ENCODE peak calls at places on chromosome 5, in seven cellular contexts. P is LoVo; V is natural killer cell; G is naive thymus-derived CD8-positive, alpha-beta T cell; I is tibial nerve; W is HEK293T; J is activated CD4-positive, alpha-beta T cell treated with anti-CD3 and anti-CD28 coated beads for 48 hours. Z is an unnamed sample.

GRCh38 chr5:61916621-61917620 is 389.1 kb upstream of the KIF2A start:
- DNase-seq in P (no peak), V (no peak), G (no peak), I (no peak), W (no peak), J (no peak), Z (no peak)

GRCh38 chr5:151480859-151481258 is 33.5 kb downstream of the SLC36A1 start:
- DNase-seq in P (no peak), V (no peak), G (no peak), I (no peak), W (no peak), J (no peak), Z (no peak)

GRCh38 chr5:67095346-67095871 is 101.2 kb downstream of the CD180 start:
- DNase-seq in P (peak), V (no peak), G (no peak), I (peak), W (no peak), J (no peak), Z (peak)

GRCh38 chr5:136979131-136979530 is 520.0 kb downstream of the SPOCK1 start:
- DNase-seq in P (no peak), V (no peak), G (no peak), I (no peak), W (no peak), J (no peak), Z (no peak)

GRCh38 chr5:170283296-170283695 is 14.3 kb downstream of the LCP2 start:
- DNase-seq in P (no peak), V (no peak), G (no peak), I (no peak), W (no peak), J (no peak), Z (no peak)

GRCh38 chr5:112127856-112128255 is 291.2 kb downstream of the EPB41L4A start:
- DNase-seq in P (no peak), V (no peak), G (no peak), I (no peak), W (no peak), J (no peak), Z (no peak)

GRCh38 chr5:52994266-52994665 is 5.1 kb downstream of the ITGA2 start:
- DNase-seq in P (no peak), V (no peak), G (no peak), I (no peak), W (no peak), J (no peak), Z (no peak)

GRCh38 chr5:149924481-149924880 is 20.1 kb downstream of the PDE6A start:
- DNase-seq in P (no peak), V (no peak), G (no peak), I (no peak), W (no peak), J (no peak), Z (no peak)

GRCh38 chr5:9519537-9519936 is 26.3 kb downstream of the SEMA5A start:
- DNase-seq in P (no peak), V (no peak), G (no peak), I (no peak), W (no peak), J (no peak), Z (no peak)

GRCh38 chr5:172452398-172453205 is 1.7 kb downstream of the SH3PXD2B start:
- DNase-seq in P (no peak), V (no peak), G (no peak), I (no peak), W (no peak), J (no peak), Z (no peak)

GRCh38 chr5:73268826-73269225 is 95.8 kb downstream of the TMEM174 start:
- DNase-seq in P (no peak), V (no peak), G (no peak), I (no peak), W (no peak), J (no peak), Z (no peak)

GRCh38 chr5:43485406-43485805 is 1.7 kb upstream of the TMEM267 start:
- DNase-seq in P (peak), V (no peak), G (no peak), I (no peak), W (no peak), J (no peak), Z (no peak)

GRCh38 chr5:133331866-133332731 is 280.2 kb downstream of the FSTL4 start:
- DNase-seq in P (no peak), V (no peak), G (no peak), I (no peak), W (no peak), J (peak), Z (no peak)

GRCh38 chr5:112812549-112812948 is 48.5 kb upstream of the SRP19 start:
- DNase-seq in P (no peak), V (no peak), G (no peak), I (no peak), W (no peak), J (no peak), Z (no peak)

GRCh38 chr5:39469173-39469572 is 44.4 kb upstream of the DAB2 start:
- DNase-seq in P (no peak), V (no peak), G (no peak), I (no peak), W (no peak), J (no peak), Z (no peak)

Z was measured in breast epithelium.